ENCODE peak calls at places on chromosome 17, in seven cellular contexts. X, M, U, G, Q, C and N are unnamed samples.

GRCh38 chr17:74825003-74825627 is 34.6 kb downstream of the GRIN2C start:
- DNase-seq in X (no peak), M (peak; percentile 80), U (no peak), G (no peak), Q (no peak), C (no peak), N (no peak)

GRCh38 chr17:1420981-1421380 is 21.0 kb upstream of the YWHAE start:
- DNase-seq in X (no peak), M (no peak), U (no peak), G (no peak), Q (no peak), C (no peak), N (no peak)

GRCh38 chr17:82114447-82114846 is 16.4 kb upstream of the FASN start:
- DNase-seq in X (no peak), M (no peak), U (no peak), G (no peak), Q (no peak), C (no peak), N (no peak)

GRCh38 chr17:61431594-61432311 is 20.5 kb upstream of the TBX4 start:
- DNase-seq in X (no peak), M (no peak), U (no peak), G (no peak), Q (no peak), C (no peak), N (no peak)

GRCh38 chr17:42772945-42773289 is 332 bp upstream of the VPS25 start:
- DNase-seq in X (no peak), M (no peak), U (no peak), G (no peak), Q (no peak), C (no peak), N (no peak)

GRCh38 chr17:82332669-82333278 is 792 bp downstream of the SECTM1 start:
- DNase-seq in X (no peak), M (no peak), U (no peak), G (no peak), Q (no peak), C (no peak), N (no peak)

GRCh38 chr17:57102122-57102521 is 17.1 kb downstream of the AKAP1 start:
- DNase-seq in X (no peak), M (no peak), U (no peak), G (no peak), Q (no peak), C (no peak), N (no peak)

GRCh38 chr17:17876959-17877547 is 40.3 kb upstream of the SREBF1 start:
- DNase-seq in X (no peak), M (no peak), U (no peak), G (no peak), Q (no peak), C (no peak), N (no peak)

GRCh38 chr17:2815781-2816185 is 19.5 kb downstream of the RAP1GAP2 start:
- DNase-seq in X (no peak), M (peak; percentile 41), U (no peak), G (no peak), Q (no peak), C (no peak), N (no peak)

GRCh38 chr17:6241996-6242395 is 171.8 kb downstream of the WSCD1 start:
- DNase-seq in X (no peak), M (peak; percentile 26), U (no peak), G (no peak), Q (no peak), C (no peak), N (no peak)

GRCh38 chr17:11404431-11404830 is 163.4 kb downstream of the SHISA6 start:
- DNase-seq in X (no peak), M (no peak), U (no peak), G (no peak), Q (no peak), C (no peak), N (no peak)

GRCh38 chr17:64282753-64283080 is 19.7 kb upstream of the TEX2 start:
- DNase-seq in X (no peak), M (peak; percentile 77), U (no peak), G (no peak), Q (no peak), C (no peak), N (no peak)

GRCh38 chr17:19647697-19648474 is 665 bp upstream of the ALDH3A2 start:
- DNase-seq in X (no peak), M (peak; percentile 83), U (peak; percentile 11), G (peak; percentile 6), Q (peak; percentile 62), C (peak; percentile 69), N (peak; percentile 17)

GRCh38 chr17:80428796-80429195 is 13.8 kb downstream of the ENDOV start:
- DNase-seq in X (no peak), M (no peak), U (no peak), G (no peak), Q (no peak), C (no peak), N (no peak)

GRCh38 chr17:30921544-30922196 is at the start of gene ADAP2:
- DNase-seq in X (peak; percentile 8), M (peak; percentile 28), U (no peak), G (no peak), Q (no peak), C (no peak), N (no peak)

GRCh38 chr17:66149562-66149961 is 42.4 kb downstream of the CEP112 start:
- DNase-seq in X (no peak), M (no peak), U (no peak), G (no peak), Q (no peak), C (no peak), N (no peak)

GRCh38 chr17:58285422-58285810 is 4.7 kb upstream of the MPO start:
- DNase-seq in X (no peak), M (no peak), U (no peak), G (no peak), Q (peak; percentile 11), C (no peak), N (no peak)

GRCh38 chr17:55852734-55853133 is 101.9 kb downstream of the PCTP start:
- DNase-seq in X (no peak), M (peak; percentile 72), U (no peak), G (no peak), Q (no peak), C (no peak), N (no peak)

GRCh38 chr17:39754161-39754957 is 16.6 kb downstream of the GRB7 start:
- DNase-seq in X (peak; percentile 85), M (peak; percentile 91), U (peak; percentile 96), G (peak; percentile 93), Q (peak; percentile 74), C (peak; percentile 78), N (peak; percentile 88)

GRCh38 chr17:46942441-46943217 is 19.7 kb downstream of the GOSR2 start:
- DNase-seq in X (peak; percentile 77), M (peak; percentile 82), U (no peak), G (peak; percentile 29), Q (no peak), C (peak; percentile 73), N (peak; percentile 33)

GRCh38 chr17:47203984-47204721 is 5.0 kb upstream of the MYL4 start:
- DNase-seq in X (no peak), M (no peak), U (peak; percentile 28), G (peak; percentile 20), Q (no peak), C (no peak), N (no peak)